ENCODE peak calls at places on chromosomes 5 and 9, in four cellular contexts. E is frontal cortex, P is fibroblast of gingiva, Q is anterior cingulate cortex. Z is an unnamed sample.

GRCh38 chr9:19440823-19441580 is 32.2 kb downstream of the ACER2 start:
- DNase-seq in E (no peak), Q (no peak), P (peak), Z (peak)

GRCh38 chr9:133284362-133284761 is 9.4 kb upstream of the ABO start:
- DNase-seq in Q (no peak), E (no peak), P (no peak), Z (no peak)

GRCh38 chr9:99966720-99967119 is 60.3 kb downstream of the STX17 start:
- DNase-seq in Q (no peak), E (no peak), P (no peak), Z (peak)

GRCh38 chr9:38318755-38319495 is 73.6 kb upstream of the ALDH1B1 start:
- DNase-seq in Q (no peak), E (no peak), P (peak), Z (peak)

GRCh38 chr5:61228691-61229280 is 66.5 kb upstream of the SMIM15 start:
- DNase-seq in Q (no peak), P (peak), E (no peak), Z (peak)

GRCh38 chr5:172361566-172362238 is 78.1 kb upstream of the UBTD2 start:
- DNase-seq in Q (no peak), E (no peak), P (peak), Z (peak)

GRCh38 chr9:137314561-137315560 is 12.8 kb upstream of the NRARP start:
- DNase-seq in E (peak), Q (no peak), P (no peak), Z (no peak)

GRCh38 chr5:121024416-121025311 is 560.6 kb downstream of the PRR16 start:
- DNase-seq in E (no peak), P (no peak), Q (no peak), Z (no peak)

GRCh38 chr5:175535781-175536180 is 57.4 kb downstream of the SFXN1 start:
- DNase-seq in Q (no peak), P (no peak), E (no peak), Z (peak)

GRCh38 chr5:13316191-13316590 is 628.3 kb downstream of the DNAH5 start:
- DNase-seq in P (no peak), Q (no peak), E (no peak), Z (no peak)

Z was measured in epithelial cell of esophagus.